ENCODE peak calls at places on chromosomes 11 and 22, in five cellular contexts. M is fibroblast of lung, S is fibroblast of the aortic adventitia, Z is cardiac fibroblast, T is upper lobe of right lung. N is an unnamed sample.

GRCh38 chr22:24697671-24698082 is 76.8 kb downstream of the PIWIL3 start:
- DNase-seq in T (peak; percentile 87), M (no peak), Z (peak; percentile 46), S (no peak), N (no peak)

GRCh38 chr22:24728790-24729637 is 45.5 kb downstream of the PIWIL3 start:
- DNase-seq in S (peak; percentile 66), Z (peak; percentile 89), M (peak; percentile 81), T (no peak), N (no peak)

GRCh38 chr11:117511483-117511934 is 183.9 kb downstream of the CEP164 start:
- DNase-seq in T (no peak), Z (no peak), M (no peak), S (no peak), N (no peak)

GRCh38 chr22:20258584-20259335 is 9.4 kb downstream of the RTN4R start:
- DNase-seq in S (no peak), T (no peak), M (no peak), Z (no peak), N (no peak)

GRCh38 chr11:17954395-17955252 is 58.2 kb downstream of the SERGEF start:
- DNase-seq in S (peak; percentile 29), M (no peak), Z (no peak), T (no peak), N (peak; percentile 20)

GRCh38 chr11:8285796-8286195 is 22.1 kb upstream of the LMO1 start:
- DNase-seq in T (no peak), M (no peak), Z (no peak), S (no peak), N (no peak)

GRCh38 chr22:22235564-22235963 is 9.0 kb upstream of the VPREB1 start:
- DNase-seq in T (no peak), M (peak; percentile 19), S (peak; percentile 33), Z (peak; percentile 11), N (no peak)

GRCh38 chr22:22752556-22753477 is 108.4 kb downstream of the GGTLC2 start:
- DNase-seq in T (no peak), M (peak; percentile 88), Z (peak; percentile 75), S (peak; percentile 81), N (peak; percentile 76)

GRCh38 chr11:80024119-80024518 is 583.3 kb upstream of the TENM4 start:
- DNase-seq in Z (no peak), M (no peak), T (no peak), S (no peak), N (no peak)

GRCh38 chr11:40170076-40170475 is 1289.4 kb downstream of the LRRC4C start:
- DNase-seq in T (no peak), S (no peak), M (no peak), Z (no peak), N (no peak)

GRCh38 chr11:26993965-26994446 is at the start of gene FIBIN:
- DNase-seq in T (no peak), Z (peak; percentile 81), S (peak; percentile 89), M (peak; percentile 89), N (peak; percentile 75)
- TF ChIP-seq CTCF in T (no peak), Z (no peak), S (peak; percentile 15), M (peak; percentile 11), N (no peak)

GRCh38 chr11:14290422-14290821 is 68.6 kb downstream of the RRAS2 start:
- DNase-seq in M (no peak), T (no peak), Z (no peak), S (no peak), N (no peak)

DNA sequence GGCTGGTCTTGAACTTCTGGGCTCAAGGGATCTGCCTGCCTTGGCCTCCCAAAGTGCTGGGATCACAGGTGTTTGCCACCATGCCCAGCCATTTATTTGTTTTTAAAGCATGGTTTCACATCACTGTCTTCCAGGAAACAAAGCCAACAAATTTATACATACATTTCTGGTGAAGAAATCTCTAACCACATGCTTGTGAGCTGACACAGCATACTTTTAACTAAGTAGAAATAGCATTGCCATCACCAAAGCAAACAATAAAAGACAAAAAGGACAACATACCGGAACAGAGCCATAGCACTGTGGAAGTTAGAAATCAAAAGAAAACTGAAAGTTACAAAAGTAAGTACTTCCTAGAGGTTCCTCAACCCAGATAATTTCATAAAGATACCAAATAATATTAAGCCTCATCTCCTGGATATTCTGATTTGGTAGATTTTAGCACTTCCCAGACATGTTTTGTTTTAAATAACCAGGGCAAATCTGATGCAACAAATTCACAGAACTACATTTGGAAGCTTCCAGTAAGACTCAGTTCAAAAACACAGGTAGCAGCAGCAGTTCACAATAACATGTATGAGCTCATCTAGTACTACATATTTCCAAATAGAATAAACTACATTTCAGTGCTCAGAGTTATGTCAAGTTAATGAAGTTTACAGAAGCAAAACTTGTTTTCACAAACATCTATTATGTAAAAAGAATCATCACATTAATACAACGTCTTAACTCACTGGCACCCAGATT is 70.6 kb downstream of the RRAS2 start:
- DNase-seq in T (no peak), Z (peak; percentile 81), S (peak; percentile 84), M (peak; percentile 87), N (peak; percentile 91)
- H3K4me3 ChIP-seq in T (no peak overlapping the region), Z (no peak overlapping the region), S (no peak overlapping the region), M (no peak overlapping the region), N (peak overlapping the region; percentile 25)

GRCh38 chr22:33565580-33565995 is 354.7 kb downstream of the LARGE1 start:
- DNase-seq in S (no peak), T (no peak), Z (no peak), M (no peak), N (no peak)

GRCh38 chr22:33568934-33569496 is 351.3 kb downstream of the LARGE1 start:
- DNase-seq in M (no peak), S (no peak), T (no peak), Z (no peak), N (no peak)

GRCh38 chr22:33573479-33573878 is 346.8 kb downstream of the LARGE1 start:
- DNase-seq in Z (no peak), S (no peak), M (no peak), T (no peak), N (no peak)

GRCh38 chr22:33569547-33569946 is 350.7 kb downstream of the LARGE1 start:
- DNase-seq in Z (no peak), M (no peak), S (no peak), T (no peak), N (no peak)

GRCh38 chr22:33570110-33570509 is 350.2 kb downstream of the LARGE1 start:
- DNase-seq in Z (no peak), S (no peak), M (no peak), T (no peak), N (no peak)
- TF ChIP-seq CTCF in Z (no peak), S (no peak), M (no peak), T (no peak), N (no peak)

DNA sequence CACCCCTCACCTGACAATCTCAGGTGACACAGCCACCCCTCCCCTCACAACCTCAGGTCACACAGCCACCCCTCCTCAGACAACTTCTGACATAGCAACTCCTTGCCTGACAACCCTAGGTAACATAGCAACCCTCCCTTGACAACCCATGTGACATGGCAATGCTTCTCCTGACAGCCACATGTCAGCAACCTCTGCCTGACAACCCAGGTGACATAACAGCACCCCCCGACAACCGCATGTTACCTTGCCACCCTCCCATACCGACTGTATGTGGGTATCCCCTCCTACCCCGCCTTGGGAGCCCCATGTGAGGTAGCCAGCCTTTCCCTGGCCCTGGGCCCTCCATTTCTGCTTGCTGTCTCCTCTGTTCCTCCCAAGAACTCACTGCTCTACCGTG is 77.7 kb upstream of the B3GAT1 start:
- DNase-seq in S (no peak), Z (no peak), T (peak; percentile 34), M (no peak), N (no peak)
- H3K4me3 ChIP-seq in S (no peak overlapping the region), Z (no peak overlapping the region), T (no peak overlapping the region), M (no peak overlapping the region), N (no peak overlapping the region)

GRCh38 chr22:38141574-38141973 is 31.1 kb upstream of the BAIAP2L2 start:
- DNase-seq in Z (no peak), T (peak; percentile 31), S (no peak), M (no peak), N (no peak)
- TF ChIP-seq CTCF in Z (no peak), T (no peak), S (no peak), M (no peak), N (no peak)

GRCh38 chr22:36352775-36353507 is 34.8 kb downstream of the MYH9 start:
- DNase-seq in Z (peak; percentile 74), T (no peak), M (peak; percentile 93), S (peak; percentile 85), N (no peak)

GRCh38 chr22:36350751-36351594 is 36.8 kb downstream of the MYH9 start:
- DNase-seq in T (no peak), S (no peak), M (peak; percentile 82), Z (no peak), N (no peak)

GRCh38 chr22:36355362-36355761 is 32.4 kb downstream of the MYH9 start:
- DNase-seq in Z (peak; percentile 54), M (no peak), S (peak; percentile 75), T (no peak), N (peak; percentile 61)

GRCh38 chr22:36349726-36350125 is 38.0 kb downstream of the MYH9 start:
- DNase-seq in S (peak; percentile 41), T (no peak), Z (no peak), M (no peak), N (no peak)

GRCh38 chr22:36351921-36352774 is 35.6 kb downstream of the MYH9 start:
- DNase-seq in M (peak; percentile 77), Z (peak; percentile 63), S (no peak), T (no peak), N (no peak)
- H3K4me3 ChIP-seq in M (peak overlapping the region; percentile 35), Z (no peak overlapping the region), S (no peak overlapping the region), T (no peak overlapping the region), N (no peak overlapping the region)

GRCh38 chr11:128695539-128696221 is 1.8 kb downstream of the FLI1 start:
- DNase-seq in S (peak; percentile 39), M (no peak), T (no peak), Z (peak; percentile 62), N (no peak)
- TF ChIP-seq CTCF in S (no peak), M (no peak), T (no peak), Z (no peak), N (no peak)

N was measured in AG10803.